ENCODE peak calls at places on chromosome 16, in nine cellular contexts. K is uterus; D is aorta; F is K562; N is CD8-positive, alpha-beta T cell; S is iPS DF 6.9; V is ascending aorta; U is stomach; W is Peyer's patch. P is an unnamed sample.

GRCh38 chr16:53542283-53542682 is 39.3 kb upstream of the AKTIP start:
- DNase-seq in N (no peak), D (no peak), U (no peak), K (no peak), V (no peak), F (no peak), S (no peak), W (no peak), P (no peak)

GRCh38 chr16:57590654-57591085 is 37.8 kb upstream of the ADGRG1 start:
- DNase-seq in F (no peak), D (no peak), S (no peak), K (no peak), V (no peak), N (no peak), U (no peak), W (no peak), P (no peak)

GRCh38 chr16:48405153-48405552 is 19.9 kb upstream of the SIAH1 start:
- DNase-seq in K (no peak), W (no peak), S (no peak), V (no peak), D (no peak), F (no peak), U (no peak), N (no peak), P (no peak)

GRCh38 chr16:70437017-70437581 is 1.8 kb downstream of the ST3GAL2 start:
- DNase-seq in V (no peak), S (no peak), U (no peak), K (peak; percentile 56), D (no peak), N (no peak), W (no peak), F (peak; percentile 62), P (peak; percentile 84)

GRCh38 chr16:81451753-81452680 is 7.4 kb downstream of the CMIP start:
- DNase-seq in S (no peak), W (no peak), U (no peak), N (no peak), K (no peak), F (no peak), V (no peak), D (peak; percentile 78), P (no peak)

GRCh38 chr16:86786338-86786737 is 208.0 kb downstream of the FOXL1 start:
- DNase-seq in N (no peak), V (no peak), W (no peak), K (no peak), F (no peak), U (peak; percentile 9), S (no peak), D (no peak), P (no peak)

GRCh38 chr16:53744449-53744848 is 40.5 kb downstream of the FTO start:
- DNase-seq in N (peak; percentile 11), S (no peak), W (no peak), K (no peak), D (no peak), V (no peak), U (no peak), F (no peak), P (no peak)

GRCh38 chr16:85205747-85206471 is 93.6 kb upstream of the CIBAR2 start:
- DNase-seq in S (no peak), K (peak; percentile 49), D (no peak), F (peak; percentile 59), W (no peak), V (no peak), N (no peak), U (no peak), P (no peak)

GRCh38 chr16:2475413-2476344 is 752 bp downstream of the TBC1D24 start:
- DNase-seq in U (peak; percentile 53), F (peak; percentile 58), N (no peak), D (no peak), K (no peak), W (peak; percentile 37), S (no peak), V (no peak), P (peak; percentile 37)

GRCh38 chr16:2476345-2476720 is 1.4 kb downstream of the TBC1D24 start:
- DNase-seq in U (no peak), N (no peak), S (no peak), D (no peak), F (no peak), V (no peak), W (no peak), K (no peak), P (no peak)

GRCh38 chr16:2477327-2477726 is 2.4 kb downstream of the TBC1D24 start:
- DNase-seq in U (no peak), N (no peak), F (no peak), S (no peak), W (no peak), D (no peak), K (no peak), V (no peak), P (no peak)

GRCh38 chr16:2478273-2478672 is 3.3 kb downstream of the TBC1D24 start:
- DNase-seq in S (no peak), N (no peak), K (no peak), D (no peak), F (no peak), V (no peak), W (no peak), U (no peak), P (no peak)

DNA sequence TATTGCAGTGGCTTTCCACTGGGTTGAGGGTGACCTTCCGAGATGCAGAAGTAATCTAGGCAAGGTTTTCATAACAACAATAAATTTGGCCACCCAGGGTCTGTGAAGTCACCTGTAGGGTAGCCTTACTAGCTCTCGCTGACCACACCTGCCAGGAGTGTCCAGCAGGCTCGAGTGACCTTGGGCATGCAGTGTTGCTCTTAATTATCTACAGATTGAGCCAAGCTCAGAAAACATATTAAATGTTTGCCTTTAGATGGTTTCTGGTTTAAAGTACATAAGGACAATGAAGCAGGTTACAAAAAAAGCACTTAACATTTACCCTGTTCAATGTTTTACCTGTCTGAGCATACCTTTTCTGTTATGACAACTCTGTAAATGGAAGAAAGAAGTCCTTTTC is 1.8 kb downstream of the TBC1D24 start:
- DNase-seq in U (no peak), W (no peak), D (no peak), F (no peak), N (no peak), V (no peak), S (no peak), K (no peak), P (no peak)
- H3K4me1 ChIP-seq in U (peaks cover 65% of the 10 kb centered on the region), W (peaks cover 4% of the 10 kb centered on the region), D (no peaks in the 10 kb centered on the region), F (peaks cover 95% of the 10 kb centered on the region), N (peaks cover 27% of the 10 kb centered on the region), V (peaks cover 17% of the 10 kb centered on the region), S (peaks cover 4% of the 10 kb centered on the region), K (no peaks in the 10 kb centered on the region), P (peaks cover 16% of the 10 kb centered on the region)

GRCh38 chr16:30421010-30421409 is 8.8 kb downstream of the DCTPP1 start:
- DNase-seq in F (no peak), U (no peak), S (no peak), N (no peak), D (no peak), W (no peak), V (no peak), K (no peak), P (no peak)

GRCh38 chr16:30416624-30417298 is 9.4 kb downstream of the ZNF771 start:
- DNase-seq in F (no peak), N (no peak), W (no peak), K (no peak), D (no peak), U (no peak), S (no peak), V (no peak), P (no peak)

GRCh38 chr16:30416047-30416603 is 8.7 kb downstream of the ZNF771 start:
- DNase-seq in K (no peak), N (no peak), U (no peak), W (no peak), D (no peak), F (no peak), V (no peak), S (no peak), P (no peak)

GRCh38 chr16:30418350-30419181 is 11.2 kb downstream of the ZNF771 start:
- DNase-seq in K (no peak), W (no peak), V (no peak), F (no peak), U (no peak), S (no peak), N (no peak), D (no peak), P (no peak)

DNA sequence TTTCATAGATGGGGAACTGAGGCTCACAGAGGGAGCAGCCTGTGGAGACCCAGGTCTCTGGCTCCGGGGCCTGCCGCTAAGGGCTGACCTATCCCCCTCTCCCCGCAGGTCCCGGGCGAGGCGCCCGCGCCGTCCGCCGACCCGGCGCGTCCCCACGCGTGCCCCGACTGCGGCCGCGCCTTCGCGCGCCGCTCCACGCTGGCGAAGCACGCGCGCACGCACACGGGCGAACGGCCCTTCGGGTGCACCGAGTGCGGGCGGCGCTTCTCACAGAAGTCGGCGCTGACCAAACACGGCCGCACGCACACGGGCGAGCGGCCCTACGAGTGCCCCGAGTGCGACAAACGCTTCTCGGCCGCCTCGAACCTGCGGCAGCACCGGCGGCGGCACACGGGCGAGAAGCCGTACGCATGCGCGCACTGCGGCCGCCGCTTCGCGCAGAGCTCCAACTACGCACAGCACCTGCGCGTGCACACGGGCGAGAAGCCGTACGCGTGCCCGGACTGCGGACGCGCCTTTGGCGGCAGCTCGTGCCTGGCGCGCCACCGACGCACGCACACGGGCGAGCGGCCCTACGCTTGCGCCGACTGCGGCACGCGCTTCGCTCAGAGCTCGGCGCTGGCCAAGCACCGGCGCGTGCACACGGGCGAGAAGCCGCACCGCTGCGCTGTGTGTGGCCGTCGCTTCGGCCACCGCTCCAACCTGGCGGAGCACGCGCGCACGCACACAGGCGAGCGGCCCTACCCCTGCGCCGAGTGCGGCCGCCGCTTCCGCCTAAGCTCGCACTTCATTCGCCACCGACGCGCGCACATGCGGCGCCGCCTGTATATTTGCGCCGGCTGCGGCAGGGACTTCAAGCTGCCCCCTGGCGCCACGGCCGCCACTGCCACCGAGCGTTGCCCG is 10.3 kb downstream of the ZNF771 start:
- DNase-seq in K (peak; percentile 76), S (peak; percentile 87), F (peak; percentile 30), U (peak; percentile 90), V (no peak), W (peak; percentile 75), N (peak; percentile 80), D (peak; percentile 91), P (no peak)
- H3K4me3 ChIP-seq in K (peak overlapping the region; percentile 34), S (peak overlapping the region; percentile 49), F (no peak overlapping the region), U (peak overlapping the region; percentile 62), V (peak overlapping the region; percentile 83), W (peak overlapping the region; percentile 46), N (peak overlapping the region; percentile 72), D (peak overlapping the region; percentile 39), P (no peak overlapping the region)

GRCh38 chr16:14307623-14308356 is 236.7 kb downstream of the MRTFB start:
- DNase-seq in K (no peak), V (no peak), F (no peak), U (no peak), D (peak; percentile 69), N (no peak), W (no peak), S (no peak), P (peak; percentile 16)

GRCh38 chr16:14304891-14305459 is 233.9 kb downstream of the MRTFB start:
- DNase-seq in D (peak; percentile 4), K (no peak), U (no peak), W (no peak), N (no peak), V (no peak), S (no peak), F (no peak), P (no peak)

GRCh38 chr16:14307059-14307531 is 236.0 kb downstream of the MRTFB start:
- DNase-seq in D (no peak), F (no peak), W (no peak), K (no peak), N (no peak), S (no peak), V (no peak), U (no peak), P (peak; percentile 48)

GRCh38 chr16:14308357-14308723 is 237.2 kb downstream of the MRTFB start:
- DNase-seq in F (no peak), K (no peak), U (no peak), V (no peak), S (no peak), N (no peak), W (no peak), D (no peak), P (no peak)

DNA sequence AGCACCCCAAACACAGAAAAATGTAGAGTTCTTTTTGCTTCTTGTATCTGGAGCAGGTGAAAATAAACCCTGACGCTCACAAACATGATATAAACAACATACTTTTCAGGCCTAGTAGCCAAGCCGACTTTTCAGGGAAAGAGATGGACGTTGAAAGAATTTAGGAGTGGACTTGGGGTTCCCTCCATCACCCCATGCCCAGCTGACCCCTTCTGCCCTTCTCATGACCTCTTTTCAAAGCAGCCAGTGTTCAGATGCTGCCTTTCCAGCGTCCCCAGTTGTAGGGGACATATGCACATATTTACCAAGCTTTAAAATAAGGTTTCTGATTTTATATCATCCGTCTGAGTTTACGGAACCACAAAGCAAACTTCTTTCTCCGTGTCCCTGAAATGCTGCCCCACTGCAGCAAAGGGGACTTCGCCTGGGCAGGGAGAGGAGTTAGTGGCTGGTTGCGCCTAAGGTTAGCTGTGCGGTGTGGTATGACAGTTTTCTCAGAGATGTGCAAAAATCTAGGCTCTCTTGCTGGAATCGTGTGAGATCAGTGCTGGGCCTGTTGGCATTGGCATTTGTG is 235.5 kb downstream of the MRTFB start:
- DNase-seq in F (no peak), D (no peak), V (no peak), N (no peak), U (no peak), K (no peak), W (no peak), S (no peak), P (no peak)
- H3K4me1 ChIP-seq in F (peaks cover 63% of the 10 kb centered on the region), D (no peaks in the 10 kb centered on the region), V (peaks cover 44% of the 10 kb centered on the region), N (peaks cover 44% of the 10 kb centered on the region), U (peaks cover 86% of the 10 kb centered on the region), K (no peaks in the 10 kb centered on the region), W (peaks cover 2% of the 10 kb centered on the region), S (peaks cover 6% of the 10 kb centered on the region), P (peaks cover 58% of the 10 kb centered on the region)

GRCh38 chr16:18855196-18855595 is 53.8 kb upstream of the ARL6IP1 start:
- DNase-seq in N (no peak), V (no peak), W (no peak), F (no peak), D (no peak), S (no peak), K (no peak), U (no peak), P (no peak)
- H3K4me3 ChIP-seq in N (no peak overlapping the region), V (no peak overlapping the region), W (no peak overlapping the region), F (no peak overlapping the region), D (no peak overlapping the region), S (no peak overlapping the region), K (no peak overlapping the region), U (no peak overlapping the region), P (no peak overlapping the region)